ENCODE peak calls at places on chromosomes 1 and 21, in eight cellular contexts. I, O, Q, U, G, T, C and E are unnamed samples.

GRCh38 chr1:41495171-41495948 is 10.9 kb upstream of the EDN2 start:
- DNase-seq in I (peak; percentile 60), O (no peak), Q (peak; percentile 65), U (no peak), G (no peak), T (peak; percentile 66), C (peak; percentile 46), E (peak; percentile 54)

GRCh38 chr1:173149887-173150286 is 57.2 kb downstream of the TNFSF4 start:
- DNase-seq in I (no peak), O (no peak), Q (peak; percentile 97), U (no peak), G (peak; percentile 56), T (no peak), C (no peak), E (peak; percentile 92)

GRCh38 chr1:42784946-42785693 is at the start of gene TMEM269:
- DNase-seq in I (peak; percentile 18), O (no peak), Q (peak; percentile 23), U (no peak), G (no peak), T (no peak), C (no peak), E (no peak)

GRCh38 chr1:160115545-160116276 is at the start of gene ATP1A2:
- DNase-seq in I (no peak), O (no peak), Q (no peak), U (no peak), G (no peak), T (peak; percentile 88), C (no peak), E (no peak)

GRCh38 chr1:26999440-26999987 is 6.0 kb downstream of the TRNP1 start:
- DNase-seq in I (peak; percentile 60), O (peak; percentile 95), Q (peak; percentile 93), U (peak; percentile 95), G (peak; percentile 96), T (peak; percentile 85), C (peak; percentile 77), E (peak; percentile 96)

GRCh38 chr1:57061369-57061768 is 95.6 kb upstream of the C8B start:
- DNase-seq in I (no peak), O (no peak), Q (peak; percentile 5), U (no peak), G (no peak), T (no peak), C (peak; percentile 34), E (peak; percentile 39)

GRCh38 chr1:48572632-48573258 is 100.7 kb upstream of the SPATA6 start:
- DNase-seq in I (peak; percentile 64), O (no peak), Q (peak; percentile 70), U (no peak), G (peak; percentile 19), T (peak; percentile 93), C (peak; percentile 65), E (peak; percentile 63)

GRCh38 chr1:116232989-116233514 is 121.9 kb downstream of the MAB21L3 start:
- DNase-seq in I (no peak), O (no peak), Q (peak; percentile 2), U (no peak), G (no peak), T (peak; percentile 14), C (no peak), E (no peak)

GRCh38 chr21:45921917-45922316 is 59.7 kb upstream of the COL6A1 start:
- DNase-seq in I (no peak), O (no peak), Q (no peak), U (no peak), G (no peak), T (no peak), C (no peak), E (no peak)

GRCh38 chr21:26846036-26846931 is 1.1 kb upstream of the ADAMTS1 start:
- DNase-seq in I (peak; percentile 69), O (no peak), Q (peak; percentile 70), U (peak; percentile 92), G (peak; percentile 63), T (peak; percentile 79), C (no peak), E (peak; percentile 69)

GRCh38 chr1:214446772-214447556 is 104.4 kb downstream of the PTPN14 start:
- DNase-seq in I (no peak), O (peak; percentile 62), Q (peak; percentile 84), U (no peak), G (peak; percentile 89), T (peak; percentile 46), C (peak; percentile 87), E (peak; percentile 97)

GRCh38 chr21:34992736-34993135 is 56.4 kb downstream of the RUNX1 start:
- DNase-seq in I (no peak), O (no peak), Q (peak; percentile 77), U (no peak), G (no peak), T (no peak), C (no peak), E (peak; percentile 68)

GRCh38 chr1:200346744-200347143 is 63.1 kb downstream of the ZNF281 start:
- DNase-seq in I (no peak), O (peak; percentile 65), Q (peak; percentile 63), U (no peak), G (no peak), T (no peak), C (no peak), E (no peak)

GRCh38 chr1:3608154-3608553 is 3.2 kb downstream of the MEGF6 start:
- DNase-seq in I (no peak), O (no peak), Q (no peak), U (no peak), G (no peak), T (no peak), C (no peak), E (no peak)

GRCh38 chr1:32447469-32448185 is 17.2 kb upstream of the ZBTB8B start:
- DNase-seq in I (no peak), O (peak; percentile 12), Q (peak; percentile 82), U (no peak), G (peak; percentile 81), T (peak; percentile 94), C (peak; percentile 16), E (peak; percentile 38)

GRCh38 chr1:230365723-230366307 is 60.3 kb downstream of the PGBD5 start:
- DNase-seq in I (no peak), O (no peak), Q (peak; percentile 10), U (no peak), G (no peak), T (peak; percentile 36), C (no peak), E (no peak)

GRCh38 chr1:1426496-1426960 is 5.5 kb upstream of the ANKRD65 start:
- DNase-seq in I (no peak), O (no peak), Q (no peak), U (no peak), G (no peak), T (peak; percentile 13), C (no peak), E (no peak)

GRCh38 chr21:38351961-38352521 is 95.2 kb downstream of the KCNJ15 start:
- DNase-seq in I (no peak), O (peak; percentile 46), Q (peak; percentile 61), U (no peak), G (peak; percentile 72), T (no peak), C (no peak), E (peak; percentile 84)

GRCh38 chr1:206709322-206709721 is 24.6 kb downstream of the MAPKAPK2 start:
- DNase-seq in I (no peak), O (no peak), Q (no peak), U (no peak), G (no peak), T (no peak), C (no peak), E (peak; percentile 27)

GRCh38 chr1:206708058-206708457 is 23.4 kb downstream of the MAPKAPK2 start:
- DNase-seq in I (no peak), O (no peak), Q (peak; percentile 47), U (no peak), G (no peak), T (no peak), C (peak; percentile 49), E (no peak)

GRCh38 chr1:206709772-206710456 is 25.2 kb downstream of the MAPKAPK2 start:
- DNase-seq in I (no peak), O (no peak), Q (peak; percentile 60), U (no peak), G (peak; percentile 52), T (no peak), C (no peak), E (peak; percentile 86)

GRCh38 chr1:206710457-206710823 is 25.7 kb downstream of the MAPKAPK2 start:
- DNase-seq in I (no peak), O (no peak), Q (no peak), U (no peak), G (no peak), T (no peak), C (no peak), E (no peak)

GRCh38 chr1:206708882-206709281 is 24.2 kb downstream of the MAPKAPK2 start:
- DNase-seq in I (no peak), O (no peak), Q (no peak), U (no peak), G (no peak), T (no peak), C (no peak), E (peak; percentile 28)
- TF ChIP-seq CTCF in I (no peak), O (no peak), Q (no peak), U (no peak), G (no peak), T (no peak), C (no peak), E (no peak)

DNA sequence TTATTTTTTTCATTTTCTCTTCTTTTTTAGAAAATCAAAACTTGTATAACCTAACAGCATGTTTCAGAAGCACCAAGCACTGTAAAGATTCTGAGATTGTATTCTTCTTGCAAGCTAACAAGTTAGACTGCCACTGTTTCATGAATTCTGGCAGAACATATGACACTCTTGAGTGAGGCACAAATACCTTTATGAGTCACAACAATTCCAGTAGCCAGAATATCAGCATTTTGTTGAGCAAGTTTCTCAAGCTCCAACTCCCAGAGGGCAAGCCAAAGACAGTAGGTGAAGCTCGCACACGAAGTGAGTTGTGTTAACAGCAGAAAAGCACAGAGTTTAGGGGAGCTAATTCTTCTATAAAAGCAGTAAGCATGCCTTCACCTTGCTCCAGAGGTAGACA is 268.8 kb upstream of the NCAM2 start:
- DNase-seq in I (no peak), O (no peak), Q (peak; percentile 80), U (no peak), G (no peak), T (no peak), C (no peak), E (peak; percentile 24)
- H3K4me3 ChIP-seq in I (no peak overlapping the region), O (no peak overlapping the region), Q (no peak overlapping the region), U (no peak overlapping the region), G (no peak overlapping the region), T (no peak overlapping the region), C (no peak overlapping the region), E (no peak overlapping the region)

DNA sequence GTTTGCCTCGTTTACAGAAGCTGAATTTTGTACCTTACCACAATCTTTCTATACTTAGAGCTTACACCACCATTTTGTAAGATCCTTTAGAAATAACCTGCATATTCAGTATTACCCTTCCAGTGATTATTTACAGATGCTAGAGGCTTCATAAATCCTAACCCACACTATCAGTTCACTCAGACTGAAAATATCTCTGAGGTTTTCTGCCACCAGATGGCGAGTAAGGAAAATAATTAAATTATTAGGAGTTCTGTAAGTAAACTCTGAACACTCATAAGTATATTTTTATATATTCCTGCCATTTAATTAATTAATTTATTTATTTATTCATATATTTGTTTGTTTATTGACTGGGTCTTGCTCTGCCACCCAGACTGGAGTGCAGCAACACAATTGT is 1635.2 kb downstream of the PLA2G4A start:
- DNase-seq in I (no peak), O (no peak), Q (peak; percentile 21), U (no peak), G (no peak), T (no peak), C (no peak), E (no peak)
- TF ChIP-seq CTCF in I (no peak), O (no peak), Q (peak; percentile 33), U (no peak), G (no peak), T (peak; percentile 13), C (no peak), E (no peak)

GRCh38 chr1:228139931-228140723 is at the start of gene GUK1:
- DNase-seq in I (peak; percentile 100), O (peak; percentile 98), Q (peak; percentile 100), U (peak; percentile 100), G (peak; percentile 100), T (peak; percentile 100), C (peak; percentile 100), E (peak; percentile 100)
- H3K4me3 ChIP-seq in I (peak within 1 kb of the TSS; percentile 77), O (peak within 1 kb of the TSS; percentile 98), Q (peak within 1 kb of the TSS; percentile 98), U (peak within 1 kb of the TSS; percentile 99), G (peak within 1 kb of the TSS; percentile 93), T (peak within 1 kb of the TSS; percentile 84), C (peak within 1 kb of the TSS; percentile 90), E (peak within 1 kb of the TSS; percentile 95)